ENCODE peak calls at places on chromosomes 2 and 18, in five cellular contexts. One of them, this sample, is unnamed.

GRCh38 chr2:39989888-39990287 is 210.8 kb upstream of the THUMPD2 start:
- DNase-seq in stimulated activated CD4-positive, alpha-beta T cell treated with anti-CD3 and anti-CD28 coated beads, Interleukin-4, amount 100 ng/mL, for 48 hours: no peak
- DNase-seq in RWPE1: no peak
- DNase-seq in SK-MEL-5: no peak
- DNase-seq in mucosa of descending colon: no peak
- DNase-seq in this sample: no peak

GRCh38 chr2:2805263-2805662 is 474.2 kb upstream of the MYT1L start:
- DNase-seq in stimulated activated CD4-positive, alpha-beta T cell treated with anti-CD3 and anti-CD28 coated beads, Interleukin-4, amount 100 ng/mL, for 48 hours: no peak
- DNase-seq in mucosa of descending colon: no peak
- DNase-seq in RWPE1: no peak
- DNase-seq in SK-MEL-5: no peak
- DNase-seq in this sample: no peak

GRCh38 chr2:10570076-10570475 is 119.7 kb downstream of the NOL10 start:
- DNase-seq in stimulated activated CD4-positive, alpha-beta T cell treated with anti-CD3 and anti-CD28 coated beads, Interleukin-4, amount 100 ng/mL, for 48 hours: no peak
- DNase-seq in SK-MEL-5: no peak
- DNase-seq in RWPE1: no peak
- DNase-seq in mucosa of descending colon: no peak
- DNase-seq in this sample: no peak

GRCh38 chr2:9310390-9310789 is 103.8 kb downstream of the ASAP2 start:
- DNase-seq in RWPE1: peak
- DNase-seq in stimulated activated CD4-positive, alpha-beta T cell treated with anti-CD3 and anti-CD28 coated beads, Interleukin-4, amount 100 ng/mL, for 48 hours: no peak
- DNase-seq in mucosa of descending colon: peak
- DNase-seq in SK-MEL-5: peak
- DNase-seq in this sample: no peak

GRCh38 chr2:186887107-186888090 is 38.4 kb upstream of the ZSWIM2 start:
- DNase-seq in RWPE1: no peak
- DNase-seq in SK-MEL-5: no peak
- DNase-seq in stimulated activated CD4-positive, alpha-beta T cell treated with anti-CD3 and anti-CD28 coated beads, Interleukin-4, amount 100 ng/mL, for 48 hours: no peak
- DNase-seq in mucosa of descending colon: peak
- DNase-seq in this sample: no peak

GRCh38 chr2:34307636-34308035 is 708.5 kb upstream of the FAM98A start:
- DNase-seq in stimulated activated CD4-positive, alpha-beta T cell treated with anti-CD3 and anti-CD28 coated beads, Interleukin-4, amount 100 ng/mL, for 48 hours: no peak
- DNase-seq in mucosa of descending colon: no peak
- DNase-seq in RWPE1: no peak
- DNase-seq in SK-MEL-5: no peak
- DNase-seq in this sample: no peak

GRCh38 chr2:226995625-226996041 is 159.8 kb downstream of the RHBDD1 start:
- DNase-seq in RWPE1: peak
- DNase-seq in SK-MEL-5: no peak
- DNase-seq in mucosa of descending colon: peak
- DNase-seq in stimulated activated CD4-positive, alpha-beta T cell treated with anti-CD3 and anti-CD28 coated beads, Interleukin-4, amount 100 ng/mL, for 48 hours: peak
- DNase-seq in this sample: peak

GRCh38 chr2:228018311-228018710 is 146.9 kb downstream of the DAW1 start:
- DNase-seq in stimulated activated CD4-positive, alpha-beta T cell treated with anti-CD3 and anti-CD28 coated beads, Interleukin-4, amount 100 ng/mL, for 48 hours: no peak
- DNase-seq in RWPE1: no peak
- DNase-seq in mucosa of descending colon: no peak
- DNase-seq in SK-MEL-5: no peak
- DNase-seq in this sample: no peak

GRCh38 chr2:197538412-197538811 is 22.5 kb downstream of the MOB4 start:
- DNase-seq in RWPE1: no peak
- DNase-seq in mucosa of descending colon: no peak
- DNase-seq in stimulated activated CD4-positive, alpha-beta T cell treated with anti-CD3 and anti-CD28 coated beads, Interleukin-4, amount 100 ng/mL, for 48 hours: no peak
- DNase-seq in SK-MEL-5: no peak
- DNase-seq in this sample: no peak

GRCh38 chr2:177467646-177468045 is 75.1 kb downstream of the AGPS start:
- DNase-seq in mucosa of descending colon: no peak
- DNase-seq in SK-MEL-5: no peak
- DNase-seq in RWPE1: peak
- DNase-seq in stimulated activated CD4-positive, alpha-beta T cell treated with anti-CD3 and anti-CD28 coated beads, Interleukin-4, amount 100 ng/mL, for 48 hours: no peak
- DNase-seq in this sample: no peak

GRCh38 chr2:205889073-205889472 is 196.9 kb downstream of the INO80D start:
- DNase-seq in mucosa of descending colon: no peak
- DNase-seq in SK-MEL-5: no peak
- DNase-seq in RWPE1: peak
- DNase-seq in stimulated activated CD4-positive, alpha-beta T cell treated with anti-CD3 and anti-CD28 coated beads, Interleukin-4, amount 100 ng/mL, for 48 hours: no peak
- DNase-seq in this sample: no peak

GRCh38 chr18:63166142-63166541 is 153.4 kb downstream of the BCL2 start:
- DNase-seq in stimulated activated CD4-positive, alpha-beta T cell treated with anti-CD3 and anti-CD28 coated beads, Interleukin-4, amount 100 ng/mL, for 48 hours: no peak
- DNase-seq in SK-MEL-5: no peak
- DNase-seq in mucosa of descending colon: no peak
- DNase-seq in RWPE1: no peak
- DNase-seq in this sample: no peak

GRCh38 chr18:56285387-56286055 is 352.9 kb downstream of the TXNL1 start:
- DNase-seq in RWPE1: no peak
- DNase-seq in SK-MEL-5: no peak
- DNase-seq in mucosa of descending colon: no peak
- DNase-seq in stimulated activated CD4-positive, alpha-beta T cell treated with anti-CD3 and anti-CD28 coated beads, Interleukin-4, amount 100 ng/mL, for 48 hours: no peak
- DNase-seq in this sample: no peak

GRCh38 chr2:77746780-77747179 is 224.6 kb upstream of the LRRTM4 start:
- DNase-seq in mucosa of descending colon: no peak
- DNase-seq in RWPE1: no peak
- DNase-seq in stimulated activated CD4-positive, alpha-beta T cell treated with anti-CD3 and anti-CD28 coated beads, Interleukin-4, amount 100 ng/mL, for 48 hours: no peak
- DNase-seq in SK-MEL-5: peak
- DNase-seq in this sample: no peak

GRCh38 chr2:64141711-64142405 is 2.4 kb downstream of the PELI1 start:
- DNase-seq in RWPE1: no peak
- DNase-seq in stimulated activated CD4-positive, alpha-beta T cell treated with anti-CD3 and anti-CD28 coated beads, Interleukin-4, amount 100 ng/mL, for 48 hours: no peak
- DNase-seq in mucosa of descending colon: no peak
- DNase-seq in SK-MEL-5: peak
- DNase-seq in this sample: no peak

GRCh38 chr2:152222975-152223638 is 47.5 kb upstream of the STAM2 start:
- DNase-seq in stimulated activated CD4-positive, alpha-beta T cell treated with anti-CD3 and anti-CD28 coated beads, Interleukin-4, amount 100 ng/mL, for 48 hours: no peak
- DNase-seq in RWPE1: no peak
- DNase-seq in SK-MEL-5: peak
- DNase-seq in mucosa of descending colon: peak
- DNase-seq in this sample: no peak

GRCh38 chr2:127485694-127486071 is 40.6 kb downstream of the IWS1 start:
- DNase-seq in stimulated activated CD4-positive, alpha-beta T cell treated with anti-CD3 and anti-CD28 coated beads, Interleukin-4, amount 100 ng/mL, for 48 hours: no peak
- DNase-seq in SK-MEL-5: no peak
- DNase-seq in mucosa of descending colon: no peak
- DNase-seq in RWPE1: no peak
- DNase-seq in this sample: no peak

GRCh38 chr2:183490930-183491329 is 366.7 kb downstream of the NUP35 start:
- DNase-seq in SK-MEL-5: peak
- DNase-seq in stimulated activated CD4-positive, alpha-beta T cell treated with anti-CD3 and anti-CD28 coated beads, Interleukin-4, amount 100 ng/mL, for 48 hours: no peak
- DNase-seq in mucosa of descending colon: no peak
- DNase-seq in RWPE1: no peak
- DNase-seq in this sample: no peak

GRCh38 chr18:58856881-58857280 is 7.8 kb upstream of the ZNF532 start:
- DNase-seq in stimulated activated CD4-positive, alpha-beta T cell treated with anti-CD3 and anti-CD28 coated beads, Interleukin-4, amount 100 ng/mL, for 48 hours: no peak
- DNase-seq in mucosa of descending colon: no peak
- DNase-seq in SK-MEL-5: no peak
- DNase-seq in RWPE1: peak
- DNase-seq in this sample: no peak

GRCh38 chr2:227606476-227606875 is 7.8 kb downstream of the SCYGR2 start:
- DNase-seq in mucosa of descending colon: no peak
- DNase-seq in SK-MEL-5: peak
- DNase-seq in RWPE1: no peak
- DNase-seq in stimulated activated CD4-positive, alpha-beta T cell treated with anti-CD3 and anti-CD28 coated beads, Interleukin-4, amount 100 ng/mL, for 48 hours: no peak
- DNase-seq in this sample: no peak

GRCh38 chr2:227163998-227164744 is at the start of the genes COL4A3 and COL4A4:
- DNase-seq in stimulated activated CD4-positive, alpha-beta T cell treated with anti-CD3 and anti-CD28 coated beads, Interleukin-4, amount 100 ng/mL, for 48 hours: no peak
- DNase-seq in SK-MEL-5: no peak
- DNase-seq in RWPE1: peak
- DNase-seq in mucosa of descending colon: peak
- DNase-seq in this sample: peak

GRCh38 chr2:19070866-19071265 is 287.6 kb downstream of the OSR1 start:
- DNase-seq in RWPE1: no peak
- DNase-seq in mucosa of descending colon: no peak
- DNase-seq in SK-MEL-5: no peak
- DNase-seq in stimulated activated CD4-positive, alpha-beta T cell treated with anti-CD3 and anti-CD28 coated beads, Interleukin-4, amount 100 ng/mL, for 48 hours: no peak
- DNase-seq in this sample: no peak

GRCh38 chr18:46427216-46427995 is 229.6 kb downstream of the LOXHD1 start:
- DNase-seq in RWPE1: no peak
- DNase-seq in mucosa of descending colon: no peak
- DNase-seq in SK-MEL-5: no peak
- DNase-seq in stimulated activated CD4-positive, alpha-beta T cell treated with anti-CD3 and anti-CD28 coated beads, Interleukin-4, amount 100 ng/mL, for 48 hours: no peak
- DNase-seq in this sample: no peak

GRCh38 chr2:101153811-101154210 is 2.6 kb upstream of the TBC1D8 start:
- DNase-seq in SK-MEL-5: no peak
- DNase-seq in stimulated activated CD4-positive, alpha-beta T cell treated with anti-CD3 and anti-CD28 coated beads, Interleukin-4, amount 100 ng/mL, for 48 hours: no peak
- DNase-seq in RWPE1: no peak
- DNase-seq in mucosa of descending colon: no peak
- DNase-seq in this sample: no peak